ENCODE peak calls at places on chromosome 5, in eight cellular contexts. One of them, this sample, is unnamed.

GRCh38 chr5:40945111-40945510 is 35.8 kb downstream of the C7 start:
- DNase-seq in right lobe of liver: no peak
- DNase-seq in M059J: no peak
- DNase-seq in DMS153: no peak
- DNase-seq in colonic mucosa: no peak
- DNase-seq in 8988T: no peak
- DNase-seq in activated CD4-positive, alpha-beta T cell treated with anti-CD3 and anti-CD28 coated beads, Interleukin-2, amount 50 U/mL, for 48 hours: no peak
- DNase-seq in Right ventricle myocardium superior: no peak
- DNase-seq in this sample: no peak

GRCh38 chr5:56305551-56305950 is 72.4 kb upstream of the ANKRD55 start:
- DNase-seq in DMS153: no peak
- DNase-seq in Right ventricle myocardium superior: no peak
- DNase-seq in M059J: no peak
- DNase-seq in right lobe of liver: no peak
- DNase-seq in 8988T: no peak
- DNase-seq in colonic mucosa: no peak
- DNase-seq in activated CD4-positive, alpha-beta T cell treated with anti-CD3 and anti-CD28 coated beads, Interleukin-2, amount 50 U/mL, for 48 hours: no peak
- DNase-seq in this sample: no peak

GRCh38 chr5:84685121-84685520 is 300.4 kb upstream of the EDIL3 start:
- DNase-seq in Right ventricle myocardium superior: no peak
- DNase-seq in DMS153: no peak
- DNase-seq in colonic mucosa: no peak
- DNase-seq in M059J: no peak
- DNase-seq in 8988T: no peak
- DNase-seq in activated CD4-positive, alpha-beta T cell treated with anti-CD3 and anti-CD28 coated beads, Interleukin-2, amount 50 U/mL, for 48 hours: no peak
- DNase-seq in right lobe of liver: no peak
- DNase-seq in this sample: no peak

GRCh38 chr5:142618125-142618524 is 67.8 kb downstream of the FGF1 start:
- DNase-seq in activated CD4-positive, alpha-beta T cell treated with anti-CD3 and anti-CD28 coated beads, Interleukin-2, amount 50 U/mL, for 48 hours: peak; percentile 52
- DNase-seq in colonic mucosa: no peak
- DNase-seq in right lobe of liver: no peak
- DNase-seq in Right ventricle myocardium superior: no peak
- DNase-seq in DMS153: no peak
- DNase-seq in 8988T: no peak
- DNase-seq in M059J: peak; percentile 84
- DNase-seq in this sample: no peak

GRCh38 chr5:72760259-72760658 is 56.2 kb upstream of the TNPO1 start:
- DNase-seq in DMS153: no peak
- DNase-seq in Right ventricle myocardium superior: no peak
- DNase-seq in activated CD4-positive, alpha-beta T cell treated with anti-CD3 and anti-CD28 coated beads, Interleukin-2, amount 50 U/mL, for 48 hours: no peak
- DNase-seq in colonic mucosa: no peak
- DNase-seq in 8988T: no peak
- DNase-seq in right lobe of liver: no peak
- DNase-seq in M059J: peak; percentile 62
- DNase-seq in this sample: no peak

GRCh38 chr5:31492824-31493223 is 39.1 kb downstream of the DROSHA start:
- DNase-seq in right lobe of liver: no peak
- DNase-seq in activated CD4-positive, alpha-beta T cell treated with anti-CD3 and anti-CD28 coated beads, Interleukin-2, amount 50 U/mL, for 48 hours: no peak
- DNase-seq in 8988T: no peak
- DNase-seq in DMS153: no peak
- DNase-seq in Right ventricle myocardium superior: no peak
- DNase-seq in M059J: no peak
- DNase-seq in colonic mucosa: no peak
- DNase-seq in this sample: no peak

GRCh38 chr5:73178265-73178664 is 5.3 kb downstream of the TMEM174 start:
- DNase-seq in activated CD4-positive, alpha-beta T cell treated with anti-CD3 and anti-CD28 coated beads, Interleukin-2, amount 50 U/mL, for 48 hours: no peak
- DNase-seq in right lobe of liver: no peak
- DNase-seq in Right ventricle myocardium superior: no peak
- DNase-seq in colonic mucosa: no peak
- DNase-seq in M059J: no peak
- DNase-seq in 8988T: no peak
- DNase-seq in DMS153: no peak
- DNase-seq in this sample: no peak

GRCh38 chr5:102536323-102536928 is 37.6 kb upstream of the SLCO6A1 start:
- DNase-seq in activated CD4-positive, alpha-beta T cell treated with anti-CD3 and anti-CD28 coated beads, Interleukin-2, amount 50 U/mL, for 48 hours: no peak
- DNase-seq in right lobe of liver: no peak
- DNase-seq in 8988T: no peak
- DNase-seq in M059J: peak; percentile 18
- DNase-seq in DMS153: no peak
- DNase-seq in Right ventricle myocardium superior: no peak
- DNase-seq in colonic mucosa: no peak
- DNase-seq in this sample: no peak

GRCh38 chr5:110053824-110054223 is 364.1 kb downstream of the MAN2A1 start:
- DNase-seq in 8988T: no peak
- DNase-seq in M059J: no peak
- DNase-seq in colonic mucosa: no peak
- DNase-seq in Right ventricle myocardium superior: no peak
- DNase-seq in right lobe of liver: no peak
- DNase-seq in activated CD4-positive, alpha-beta T cell treated with anti-CD3 and anti-CD28 coated beads, Interleukin-2, amount 50 U/mL, for 48 hours: no peak
- DNase-seq in DMS153: no peak
- DNase-seq in this sample: no peak

GRCh38 chr5:33170414-33170813 is 270.4 kb upstream of the TARS1 start:
- DNase-seq in M059J: peak; percentile 30
- DNase-seq in Right ventricle myocardium superior: no peak
- DNase-seq in DMS153: no peak
- DNase-seq in 8988T: no peak
- DNase-seq in colonic mucosa: no peak
- DNase-seq in activated CD4-positive, alpha-beta T cell treated with anti-CD3 and anti-CD28 coated beads, Interleukin-2, amount 50 U/mL, for 48 hours: no peak
- DNase-seq in right lobe of liver: no peak
- DNase-seq in this sample: no peak

GRCh38 chr5:137282216-137282615 is 216.9 kb downstream of the SPOCK1 start:
- DNase-seq in Right ventricle myocardium superior: no peak
- DNase-seq in activated CD4-positive, alpha-beta T cell treated with anti-CD3 and anti-CD28 coated beads, Interleukin-2, amount 50 U/mL, for 48 hours: no peak
- DNase-seq in 8988T: no peak
- DNase-seq in M059J: peak; percentile 51
- DNase-seq in colonic mucosa: no peak
- DNase-seq in right lobe of liver: no peak
- DNase-seq in DMS153: no peak
- DNase-seq in this sample: no peak

GRCh38 chr5:171418316-171418981 is 998 bp upstream of the FGF18 start:
- DNase-seq in colonic mucosa: peak; percentile 72
- DNase-seq in Right ventricle myocardium superior: peak; percentile 90
- DNase-seq in DMS153: no peak
- DNase-seq in right lobe of liver: peak; percentile 81
- DNase-seq in M059J: peak; percentile 73
- DNase-seq in activated CD4-positive, alpha-beta T cell treated with anti-CD3 and anti-CD28 coated beads, Interleukin-2, amount 50 U/mL, for 48 hours: peak; percentile 65
- DNase-seq in 8988T: peak; percentile 99
- DNase-seq in this sample: peak; percentile 73

GRCh38 chr5:151202381-151203139 is 21.3 kb downstream of the CCDC69 start:
- DNase-seq in colonic mucosa: peak; percentile 15
- DNase-seq in activated CD4-positive, alpha-beta T cell treated with anti-CD3 and anti-CD28 coated beads, Interleukin-2, amount 50 U/mL, for 48 hours: peak; percentile 50
- DNase-seq in right lobe of liver: no peak
- DNase-seq in Right ventricle myocardium superior: no peak
- DNase-seq in 8988T: no peak
- DNase-seq in M059J: peak; percentile 81
- DNase-seq in DMS153: no peak
- DNase-seq in this sample: no peak

GRCh38 chr5:82277613-82277986 is 554 bp downstream of the RPS23 start:
- DNase-seq in M059J: no peak
- DNase-seq in DMS153: no peak
- DNase-seq in colonic mucosa: no peak
- DNase-seq in Right ventricle myocardium superior: no peak
- DNase-seq in activated CD4-positive, alpha-beta T cell treated with anti-CD3 and anti-CD28 coated beads, Interleukin-2, amount 50 U/mL, for 48 hours: peak; percentile 5
- DNase-seq in 8988T: no peak
- DNase-seq in right lobe of liver: no peak
- DNase-seq in this sample: no peak

GRCh38 chr5:130282044-130282443 is 377.8 kb downstream of the CHSY3 start:
- DNase-seq in 8988T: no peak
- DNase-seq in DMS153: no peak
- DNase-seq in Right ventricle myocardium superior: no peak
- DNase-seq in M059J: peak; percentile 19
- DNase-seq in activated CD4-positive, alpha-beta T cell treated with anti-CD3 and anti-CD28 coated beads, Interleukin-2, amount 50 U/mL, for 48 hours: no peak
- DNase-seq in right lobe of liver: no peak
- DNase-seq in colonic mucosa: no peak
- DNase-seq in this sample: no peak

GRCh38 chr5:64811050-64811640 is 42.4 kb downstream of the CWC27 start:
- DNase-seq in 8988T: no peak
- DNase-seq in M059J: peak; percentile 52
- DNase-seq in colonic mucosa: peak; percentile 18
- DNase-seq in Right ventricle myocardium superior: no peak
- DNase-seq in DMS153: peak; percentile 10
- DNase-seq in right lobe of liver: no peak
- DNase-seq in activated CD4-positive, alpha-beta T cell treated with anti-CD3 and anti-CD28 coated beads, Interleukin-2, amount 50 U/mL, for 48 hours: no peak
- DNase-seq in this sample: peak; percentile 35

GRCh38 chr5:150511641-150512367 is 3.9 kb downstream of the NDST1 start:
- DNase-seq in DMS153: no peak
- DNase-seq in colonic mucosa: peak; percentile 95
- DNase-seq in M059J: no peak
- DNase-seq in activated CD4-positive, alpha-beta T cell treated with anti-CD3 and anti-CD28 coated beads, Interleukin-2, amount 50 U/mL, for 48 hours: no peak
- DNase-seq in 8988T: no peak
- DNase-seq in Right ventricle myocardium superior: peak; percentile 64
- DNase-seq in right lobe of liver: no peak
- DNase-seq in this sample: no peak

GRCh38 chr5:138439537-138440225 is 824 bp downstream of the REEP2 start:
- DNase-seq in Right ventricle myocardium superior: no peak
- DNase-seq in DMS153: no peak
- DNase-seq in colonic mucosa: no peak
- DNase-seq in right lobe of liver: no peak
- DNase-seq in 8988T: no peak
- DNase-seq in activated CD4-positive, alpha-beta T cell treated with anti-CD3 and anti-CD28 coated beads, Interleukin-2, amount 50 U/mL, for 48 hours: no peak
- DNase-seq in M059J: no peak
- DNase-seq in this sample: no peak

GRCh38 chr5:16467363-16468219 is 2.0 kb upstream of the ZNF622 start:
- DNase-seq in 8988T: no peak
- DNase-seq in M059J: peak; percentile 81
- DNase-seq in right lobe of liver: no peak
- DNase-seq in colonic mucosa: no peak
- DNase-seq in DMS153: no peak
- DNase-seq in activated CD4-positive, alpha-beta T cell treated with anti-CD3 and anti-CD28 coated beads, Interleukin-2, amount 50 U/mL, for 48 hours: no peak
- DNase-seq in Right ventricle myocardium superior: no peak
- DNase-seq in this sample: peak; percentile 59

GRCh38 chr5:139038618-139039305 is 159.4 kb downstream of the SIL1 start:
- DNase-seq in 8988T: no peak
- DNase-seq in colonic mucosa: no peak
- DNase-seq in Right ventricle myocardium superior: no peak
- DNase-seq in DMS153: no peak
- DNase-seq in right lobe of liver: no peak
- DNase-seq in activated CD4-positive, alpha-beta T cell treated with anti-CD3 and anti-CD28 coated beads, Interleukin-2, amount 50 U/mL, for 48 hours: no peak
- DNase-seq in M059J: no peak
- DNase-seq in this sample: no peak

GRCh38 chr5:65152131-65152530 is 329.6 kb downstream of the ADAMTS6 start:
- DNase-seq in right lobe of liver: no peak
- DNase-seq in activated CD4-positive, alpha-beta T cell treated with anti-CD3 and anti-CD28 coated beads, Interleukin-2, amount 50 U/mL, for 48 hours: no peak
- DNase-seq in Right ventricle myocardium superior: no peak
- DNase-seq in M059J: peak; percentile 35
- DNase-seq in DMS153: no peak
- DNase-seq in 8988T: no peak
- DNase-seq in colonic mucosa: peak; percentile 43
- DNase-seq in this sample: no peak

GRCh38 chr5:122559676-122560075 is 215.2 kb upstream of the SNX2 start:
- DNase-seq in right lobe of liver: no peak
- DNase-seq in Right ventricle myocardium superior: no peak
- DNase-seq in M059J: no peak
- DNase-seq in colonic mucosa: no peak
- DNase-seq in activated CD4-positive, alpha-beta T cell treated with anti-CD3 and anti-CD28 coated beads, Interleukin-2, amount 50 U/mL, for 48 hours: no peak
- DNase-seq in 8988T: no peak
- DNase-seq in DMS153: no peak
- DNase-seq in this sample: no peak

GRCh38 chr5:123512631-123513461 is 869 bp downstream of the CSNK1G3 start:
- DNase-seq in 8988T: peak; percentile 32
- DNase-seq in right lobe of liver: peak; percentile 67
- DNase-seq in Right ventricle myocardium superior: peak; percentile 58
- DNase-seq in activated CD4-positive, alpha-beta T cell treated with anti-CD3 and anti-CD28 coated beads, Interleukin-2, amount 50 U/mL, for 48 hours: peak; percentile 25
- DNase-seq in M059J: peak; percentile 43
- DNase-seq in DMS153: no peak
- DNase-seq in colonic mucosa: peak; percentile 37
- DNase-seq in this sample: no peak

GRCh38 chr5:171322527-171322926 is 13.5 kb downstream of the TLX3 start:
- DNase-seq in right lobe of liver: no peak
- DNase-seq in DMS153: no peak
- DNase-seq in 8988T: no peak
- DNase-seq in colonic mucosa: no peak
- DNase-seq in M059J: no peak
- DNase-seq in Right ventricle myocardium superior: no peak
- DNase-seq in activated CD4-positive, alpha-beta T cell treated with anti-CD3 and anti-CD28 coated beads, Interleukin-2, amount 50 U/mL, for 48 hours: no peak
- DNase-seq in this sample: no peak

GRCh38 chr5:36535390-36535789 is 71.0 kb upstream of the SLC1A3 start:
- DNase-seq in right lobe of liver: no peak
- DNase-seq in M059J: no peak
- DNase-seq in activated CD4-positive, alpha-beta T cell treated with anti-CD3 and anti-CD28 coated beads, Interleukin-2, amount 50 U/mL, for 48 hours: no peak
- DNase-seq in DMS153: no peak
- DNase-seq in Right ventricle myocardium superior: peak; percentile 74
- DNase-seq in 8988T: no peak
- DNase-seq in colonic mucosa: no peak
- DNase-seq in this sample: no peak

GRCh38 chr5:16160706-16161105 is 18.9 kb downstream of the MARCHF11 start:
- DNase-seq in right lobe of liver: no peak
- DNase-seq in colonic mucosa: peak; percentile 39
- DNase-seq in M059J: peak; percentile 72
- DNase-seq in DMS153: peak; percentile 83
- DNase-seq in Right ventricle myocardium superior: no peak
- DNase-seq in 8988T: no peak
- DNase-seq in activated CD4-positive, alpha-beta T cell treated with anti-CD3 and anti-CD28 coated beads, Interleukin-2, amount 50 U/mL, for 48 hours: no peak
- DNase-seq in this sample: peak; percentile 30

GRCh38 chr5:154575869-154576806 is 98.1 kb upstream of the HAND1 start:
- DNase-seq in right lobe of liver: no peak
- DNase-seq in colonic mucosa: no peak
- DNase-seq in M059J: no peak
- DNase-seq in DMS153: no peak
- DNase-seq in 8988T: no peak
- DNase-seq in activated CD4-positive, alpha-beta T cell treated with anti-CD3 and anti-CD28 coated beads, Interleukin-2, amount 50 U/mL, for 48 hours: no peak
- DNase-seq in Right ventricle myocardium superior: no peak
- DNase-seq in this sample: no peak